ENCODE peak calls at places on chromosomes 13 and 19, in six cellular contexts. D is heart left ventricle, H is WTC11, X is brain microvascular endothelial cell, P is CD14-positive monocyte, N is IMR-90. F is an unnamed sample.

GRCh38 chr19:41323430-41324125 is 13.6 kb downstream of the CCDC97 start:
- DNase-seq in D (peak), H (no peak), X (peak), P (peak), N (peak), F (peak)

GRCh38 chr13:100887729-100888151 is 213.1 kb upstream of the TMTC4 start:
- DNase-seq in D (no peak), H (no peak), X (peak), P (no peak), N (peak), F (peak)

GRCh38 chr19:49212302-49212701 is 54.7 kb downstream of the TRPM4 start:
- DNase-seq in D (peak), H (no peak), X (no peak), P (no peak), N (no peak), F (peak)

GRCh38 chr13:89053418-89053817 is 1382.2 kb downstream of the SLITRK5 start:
- DNase-seq in D (no peak), H (no peak), X (no peak), P (no peak), N (no peak), F (no peak)

GRCh38 chr19:41960973-41961372 is 1.9 kb upstream of the RABAC1 start:
- DNase-seq in D (no peak), H (no peak), X (no peak), P (no peak), N (no peak), F (no peak)

GRCh38 chr19:29873024-29873800 is 61.4 kb downstream of the CCNE1 start:
- DNase-seq in D (no peak), H (peak), X (no peak), P (peak), N (no peak), F (no peak)

GRCh38 chr13:98321356-98321755 is 144.3 kb upstream of the RNF113B start:
- DNase-seq in D (no peak), H (no peak), X (no peak), P (no peak), N (no peak), F (no peak)

GRCh38 chr19:2050349-2050990 is 574 bp downstream of the MKNK2 start:
- DNase-seq in D (no peak), H (no peak), X (no peak), P (no peak), N (no peak), F (peak)

DNA sequence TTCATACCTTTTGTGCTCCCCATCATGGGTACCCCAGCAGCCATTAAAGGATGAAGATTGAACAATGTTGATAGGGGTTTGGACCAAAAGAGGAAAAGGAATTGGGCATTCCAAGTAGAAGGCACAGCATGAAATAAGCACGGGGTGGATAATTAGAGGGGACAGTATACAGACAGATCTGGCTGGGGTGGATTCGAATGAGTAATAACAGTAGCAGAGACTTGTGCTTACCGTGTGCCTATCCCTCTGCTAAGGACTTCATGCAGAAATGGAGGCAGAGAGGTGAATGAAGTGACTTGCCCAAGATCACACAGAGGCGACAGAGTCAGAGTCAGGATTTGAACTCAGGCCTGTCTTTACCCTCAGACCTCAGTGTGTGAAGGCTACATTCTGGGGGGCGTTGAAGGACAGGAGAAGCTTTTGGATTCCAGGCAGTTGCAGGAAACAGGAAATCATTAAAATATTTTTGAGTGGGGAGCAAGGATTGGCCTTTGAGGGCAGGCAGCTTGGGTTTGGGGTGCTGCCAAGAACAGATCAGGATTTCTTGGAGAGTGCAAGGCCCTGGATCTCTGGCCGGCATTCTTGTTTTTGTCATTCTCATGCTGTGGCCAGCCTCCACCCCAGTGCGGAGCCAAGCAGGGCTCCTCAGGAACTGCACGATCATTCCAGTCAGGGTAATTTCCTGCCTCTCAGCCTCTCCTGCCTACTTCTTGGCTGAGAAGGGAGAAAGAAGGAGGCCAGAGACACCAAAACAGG is 18.7 kb downstream of the PAF1 start:
- DNase-seq in D (peak), H (no peak), X (peak), P (no peak), N (peak), F (peak)
- TF ChIP-seq CTCF in D (no peak), H (no peak), X (no peak), P (no peak), N (no peak), F (no peak)

GRCh38 chr13:46731535-46731934 is 65.4 kb downstream of the ESD start:
- DNase-seq in D (no peak), H (no peak), X (no peak), P (no peak), N (no peak), F (no peak)

GRCh38 chr13:46726347-46726746 is 70.6 kb downstream of the ESD start:
- DNase-seq in D (no peak), H (no peak), X (no peak), P (no peak), N (no peak), F (no peak)

GRCh38 chr13:46728777-46729176 is 68.2 kb downstream of the ESD start:
- DNase-seq in D (no peak), H (no peak), X (no peak), P (no peak), N (no peak), F (no peak)
- TF ChIP-seq CTCF in D (peak), H (peak), X (peak), P (no peak), N (peak), F (no peak)

GRCh38 chr13:76884167-76884566 is 2.0 kb downstream of the KCTD12 start:
- DNase-seq in D (peak), H (peak), X (peak), P (peak), N (no peak), F (peak)
- TF ChIP-seq CTCF in D (peak), H (no peak), X (peak), P (no peak), N (no peak), F (peak)

GRCh38 chr19:34904521-34904845 is 22.2 kb upstream of the ZNF30 start:
- DNase-seq in D (no peak), H (no peak), X (no peak), P (no peak), N (no peak), F (no peak)
- TF ChIP-seq CTCF in D (no peak), H (no peak), X (no peak), P (no peak), N (no peak), F (no peak)

GRCh38 chr13:30289533-30289932 is 17.8 kb downstream of the KATNAL1 start:
- DNase-seq in D (no peak), H (no peak), X (no peak), P (no peak), N (no peak), F (no peak)
- TF ChIP-seq CTCF in D (no peak), H (no peak), X (no peak), P (no peak), N (no peak), F (no peak)

GRCh38 chr13:44622259-44622658 is 46.1 kb upstream of the TSC22D1 start:
- DNase-seq in D (no peak), H (no peak), X (no peak), P (no peak), N (no peak), F (no peak)

GRCh38 chr13:44620057-44620456 is 43.9 kb upstream of the TSC22D1 start:
- DNase-seq in D (no peak), H (no peak), X (peak), P (no peak), N (peak), F (peak)

GRCh38 chr13:44619651-44620050 is 43.5 kb upstream of the TSC22D1 start:
- DNase-seq in D (no peak), H (no peak), X (no peak), P (no peak), N (no peak), F (no peak)

GRCh38 chr13:44617648-44618047 is 41.5 kb upstream of the TSC22D1 start:
- DNase-seq in D (no peak), H (no peak), X (no peak), P (no peak), N (no peak), F (no peak)

GRCh38 chr13:44618326-44618725 is 42.2 kb upstream of the TSC22D1 start:
- DNase-seq in D (no peak), H (no peak), X (no peak), P (no peak), N (peak), F (no peak)
- TF ChIP-seq CTCF in D (no peak), H (no peak), X (no peak), P (no peak), N (no peak), F (no peak)

GRCh38 chr13:96792188-96792587 is 202.1 kb downstream of the OXGR1 start:
- DNase-seq in D (no peak), H (no peak), X (no peak), P (no peak), N (no peak), F (no peak)
- TF ChIP-seq CTCF in D (no peak), H (no peak), X (no peak), P (no peak), N (no peak), F (no peak)